ENCODE peak calls at places on chromosomes 2 and 18, in six cellular contexts. One of them, this sample, is unnamed.

GRCh38 chr18:12236934-12237832 is 17.0 kb upstream of the CIDEA start:
- DNase-seq in tibial artery: peak
- DNase-seq in natural killer cell: peak
- DNase-seq in glutamatergic neuron: peak
- DNase-seq in AG10803: peak
- DNase-seq in fibroblast of villous mesenchyme: peak
- DNase-seq in this sample: peak

GRCh38 chr2:163182764-163183354 is 344.3 kb upstream of the KCNH7 start:
- DNase-seq in tibial artery: no peak
- DNase-seq in natural killer cell: no peak
- DNase-seq in glutamatergic neuron: no peak
- DNase-seq in AG10803: peak
- DNase-seq in fibroblast of villous mesenchyme: peak
- DNase-seq in this sample: no peak

GRCh38 chr2:158726906-158727592 is 68.1 kb upstream of the DAPL1 start:
- DNase-seq in tibial artery: no peak
- DNase-seq in natural killer cell: no peak
- DNase-seq in glutamatergic neuron: no peak
- DNase-seq in AG10803: peak
- DNase-seq in fibroblast of villous mesenchyme: peak
- DNase-seq in this sample: no peak

GRCh38 chr2:1701556-1702185 is 42.6 kb downstream of the PXDN start:
- DNase-seq in tibial artery: no peak
- DNase-seq in natural killer cell: no peak
- DNase-seq in glutamatergic neuron: no peak
- DNase-seq in AG10803: no peak
- DNase-seq in fibroblast of villous mesenchyme: no peak
- DNase-seq in this sample: no peak

GRCh38 chr2:140528982-140529381 is 1601.8 kb downstream of the LRP1B start:
- DNase-seq in tibial artery: no peak
- DNase-seq in natural killer cell: no peak
- DNase-seq in glutamatergic neuron: no peak
- DNase-seq in AG10803: no peak
- DNase-seq in fibroblast of villous mesenchyme: no peak
- DNase-seq in this sample: no peak

GRCh38 chr2:178589337-178589736 is 109.1 kb downstream of the PLEKHA3 start:
- DNase-seq in tibial artery: no peak
- DNase-seq in natural killer cell: no peak
- DNase-seq in glutamatergic neuron: no peak
- DNase-seq in AG10803: no peak
- DNase-seq in fibroblast of villous mesenchyme: no peak
- DNase-seq in this sample: no peak

GRCh38 chr2:3628800-3629199 is 29.2 kb upstream of the ALLC start:
- DNase-seq in tibial artery: peak
- DNase-seq in natural killer cell: no peak
- DNase-seq in glutamatergic neuron: peak
- DNase-seq in AG10803: no peak
- DNase-seq in fibroblast of villous mesenchyme: no peak
- DNase-seq in this sample: peak

GRCh38 chr2:80001704-80002103 is 302.8 kb downstream of the LRRTM1 start:
- DNase-seq in tibial artery: no peak
- DNase-seq in natural killer cell: no peak
- DNase-seq in glutamatergic neuron: no peak
- DNase-seq in AG10803: peak
- DNase-seq in fibroblast of villous mesenchyme: peak
- DNase-seq in this sample: no peak

GRCh38 chr2:96097951-96098823 is 18.2 kb downstream of the ADRA2B start:
- DNase-seq in tibial artery: no peak
- DNase-seq in natural killer cell: peak
- DNase-seq in glutamatergic neuron: no peak
- DNase-seq in AG10803: no peak
- DNase-seq in fibroblast of villous mesenchyme: no peak
- DNase-seq in this sample: peak

GRCh38 chr2:240111253-240111652 is 24.9 kb downstream of the COPS9 start:
- DNase-seq in tibial artery: no peak
- DNase-seq in natural killer cell: no peak
- DNase-seq in glutamatergic neuron: no peak
- DNase-seq in AG10803: peak
- DNase-seq in fibroblast of villous mesenchyme: peak
- DNase-seq in this sample: no peak

GRCh38 chr18:50896093-50896492 is 17.2 kb downstream of the ME2 start:
- DNase-seq in tibial artery: no peak
- DNase-seq in natural killer cell: no peak
- DNase-seq in glutamatergic neuron: no peak
- DNase-seq in AG10803: no peak
- DNase-seq in fibroblast of villous mesenchyme: no peak
- DNase-seq in this sample: no peak

GRCh38 chr18:50410894-50411293 is 36.0 kb downstream of the SKA1 start:
- DNase-seq in tibial artery: no peak
- DNase-seq in natural killer cell: no peak
- DNase-seq in glutamatergic neuron: no peak
- DNase-seq in AG10803: peak
- DNase-seq in fibroblast of villous mesenchyme: peak
- DNase-seq in this sample: no peak

GRCh38 chr2:191824403-191824802 is 22.5 kb downstream of the CAVIN2 start:
- DNase-seq in tibial artery: no peak
- DNase-seq in natural killer cell: no peak
- DNase-seq in glutamatergic neuron: no peak
- DNase-seq in AG10803: no peak
- DNase-seq in fibroblast of villous mesenchyme: no peak
- DNase-seq in this sample: no peak

GRCh38 chr2:162333968-162334367 is 10.0 kb upstream of the GCA start:
- DNase-seq in tibial artery: no peak
- DNase-seq in natural killer cell: no peak
- DNase-seq in glutamatergic neuron: no peak
- DNase-seq in AG10803: peak
- DNase-seq in fibroblast of villous mesenchyme: peak
- DNase-seq in this sample: no peak

GRCh38 chr2:196131384-196131861 is 40.0 kb downstream of the STK17B start:
- DNase-seq in tibial artery: no peak
- DNase-seq in natural killer cell: peak
- DNase-seq in glutamatergic neuron: no peak
- DNase-seq in AG10803: peak
- DNase-seq in fibroblast of villous mesenchyme: peak
- DNase-seq in this sample: no peak

GRCh38 chr2:155755481-155755880 is 577.0 kb downstream of the NR4A2 start:
- DNase-seq in tibial artery: no peak
- DNase-seq in natural killer cell: no peak
- DNase-seq in glutamatergic neuron: no peak
- DNase-seq in AG10803: no peak
- DNase-seq in fibroblast of villous mesenchyme: no peak
- DNase-seq in this sample: no peak

GRCh38 chr18:48945953-48946217 is 4.9 kb downstream of the SMAD7 start:
- DNase-seq in tibial artery: no peak
- DNase-seq in natural killer cell: no peak
- DNase-seq in glutamatergic neuron: no peak
- DNase-seq in AG10803: no peak
- DNase-seq in fibroblast of villous mesenchyme: no peak
- DNase-seq in this sample: no peak

GRCh38 chr2:143161982-143162837 is 33.0 kb downstream of the ARHGAP15 start:
- DNase-seq in tibial artery: no peak
- DNase-seq in natural killer cell: no peak
- DNase-seq in glutamatergic neuron: peak
- DNase-seq in AG10803: peak
- DNase-seq in fibroblast of villous mesenchyme: peak
- DNase-seq in this sample: no peak

GRCh38 chr18:48640566-48641270 is 101.9 kb downstream of the CTIF start:
- DNase-seq in tibial artery: peak
- DNase-seq in natural killer cell: no peak
- DNase-seq in glutamatergic neuron: peak
- DNase-seq in AG10803: peak
- DNase-seq in fibroblast of villous mesenchyme: no peak
- DNase-seq in this sample: no peak

GRCh38 chr2:204727368-204727767 is 182.1 kb downstream of the PARD3B start:
- DNase-seq in tibial artery: no peak
- DNase-seq in natural killer cell: no peak
- DNase-seq in glutamatergic neuron: no peak
- DNase-seq in AG10803: no peak
- DNase-seq in fibroblast of villous mesenchyme: no peak
- DNase-seq in this sample: no peak

GRCh38 chr2:28710545-28710944 is 41.1 kb upstream of the PPP1CB start:
- DNase-seq in tibial artery: no peak
- DNase-seq in natural killer cell: no peak
- DNase-seq in glutamatergic neuron: no peak
- DNase-seq in AG10803: no peak
- DNase-seq in fibroblast of villous mesenchyme: no peak
- DNase-seq in this sample: no peak

GRCh38 chr2:128363991-128364390 is 45.3 kb upstream of the HS6ST1 start:
- DNase-seq in tibial artery: peak
- DNase-seq in natural killer cell: no peak
- DNase-seq in glutamatergic neuron: no peak
- DNase-seq in AG10803: no peak
- DNase-seq in fibroblast of villous mesenchyme: no peak
- DNase-seq in this sample: no peak

GRCh38 chr2:218964041-218964771 is 4.7 kb downstream of the CDK5R2 start:
- DNase-seq in tibial artery: peak
- DNase-seq in natural killer cell: no peak
- DNase-seq in glutamatergic neuron: peak
- DNase-seq in AG10803: peak
- DNase-seq in fibroblast of villous mesenchyme: peak
- DNase-seq in this sample: no peak

GRCh38 chr2:137865954-137866540 is 98.2 kb upstream of the HNMT start:
- DNase-seq in tibial artery: no peak
- DNase-seq in natural killer cell: no peak
- DNase-seq in glutamatergic neuron: peak
- DNase-seq in AG10803: peak
- DNase-seq in fibroblast of villous mesenchyme: peak
- DNase-seq in this sample: no peak

GRCh38 chr2:8203354-8203753 is 478.5 kb upstream of the ID2 start:
- DNase-seq in tibial artery: no peak
- DNase-seq in natural killer cell: no peak
- DNase-seq in glutamatergic neuron: no peak
- DNase-seq in AG10803: no peak
- DNase-seq in fibroblast of villous mesenchyme: no peak
- DNase-seq in this sample: no peak

GRCh38 chr2:108916397-108917077 is 72.5 kb downstream of the EDAR start:
- DNase-seq in tibial artery: peak
- DNase-seq in natural killer cell: no peak
- DNase-seq in glutamatergic neuron: no peak
- DNase-seq in AG10803: no peak
- DNase-seq in fibroblast of villous mesenchyme: no peak
- DNase-seq in this sample: no peak

GRCh38 chr18:6624729-6625308 is 104.7 kb upstream of the ARHGAP28 start:
- DNase-seq in tibial artery: no peak
- DNase-seq in natural killer cell: no peak
- DNase-seq in glutamatergic neuron: no peak
- DNase-seq in AG10803: peak
- DNase-seq in fibroblast of villous mesenchyme: no peak
- DNase-seq in this sample: no peak

GRCh38 chr2:120512321-120512710 is 166.4 kb downstream of the INHBB start:
- DNase-seq in tibial artery: no peak
- DNase-seq in natural killer cell: no peak
- DNase-seq in glutamatergic neuron: no peak
- DNase-seq in AG10803: no peak
- DNase-seq in fibroblast of villous mesenchyme: no peak
- DNase-seq in this sample: no peak

GRCh38 chr18:13318644-13319501 is 100.3 kb downstream of the LDLRAD4 start:
- DNase-seq in tibial artery: no peak
- DNase-seq in natural killer cell: no peak
- DNase-seq in glutamatergic neuron: no peak
- DNase-seq in AG10803: peak
- DNase-seq in fibroblast of villous mesenchyme: no peak
- DNase-seq in this sample: no peak

GRCh38 chr2:224008702-224009261 is 30.3 kb downstream of the SERPINE2 start:
- DNase-seq in tibial artery: no peak
- DNase-seq in natural killer cell: no peak
- DNase-seq in glutamatergic neuron: no peak
- DNase-seq in AG10803: peak
- DNase-seq in fibroblast of villous mesenchyme: peak
- DNase-seq in this sample: no peak

GRCh38 chr2:234474654-234475053 is 22.2 kb downstream of the ARL4C start:
- DNase-seq in tibial artery: no peak
- DNase-seq in natural killer cell: no peak
- DNase-seq in glutamatergic neuron: no peak
- DNase-seq in AG10803: no peak
- DNase-seq in fibroblast of villous mesenchyme: no peak
- DNase-seq in this sample: no peak

DNA sequence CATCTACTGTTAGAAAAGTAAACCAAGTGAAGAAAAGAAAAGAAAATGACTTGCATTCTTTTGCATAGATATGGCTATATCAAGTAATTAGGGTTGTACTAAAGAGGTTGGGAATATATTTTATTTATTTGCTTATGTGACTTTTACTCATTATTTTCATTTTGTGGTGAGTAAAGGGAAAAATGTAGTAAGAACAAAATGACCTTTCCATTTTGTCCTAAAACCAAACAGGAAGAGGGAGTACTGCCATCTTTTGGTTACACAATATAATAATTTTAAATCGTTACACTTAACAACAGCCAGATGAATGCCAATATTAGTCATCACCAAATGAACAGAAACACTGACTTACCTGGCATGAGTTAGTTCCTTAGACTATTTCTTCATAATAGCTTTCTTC is 47.3 kb upstream of the NDUFV2 start:
- DNase-seq in tibial artery: no peak
- DNase-seq in natural killer cell: no peak
- DNase-seq in glutamatergic neuron: no peak
- DNase-seq in AG10803: peak
- DNase-seq in fibroblast of villous mesenchyme: peak
- DNase-seq in this sample: no peak
- TF ChIP-seq CTCF in tibial artery: peak
- TF ChIP-seq CTCF in natural killer cell: no peak
- TF ChIP-seq CTCF in glutamatergic neuron: no peak
- TF ChIP-seq CTCF in AG10803: peak
- TF ChIP-seq CTCF in fibroblast of villous mesenchyme: peak
- TF ChIP-seq CTCF in this sample: peak

GRCh38 chr2:33670392-33670937 is 71.4 kb upstream of the FAM98A start:
- DNase-seq in tibial artery: no peak
- DNase-seq in natural killer cell: no peak
- DNase-seq in glutamatergic neuron: no peak
- DNase-seq in AG10803: no peak
- DNase-seq in fibroblast of villous mesenchyme: no peak
- DNase-seq in this sample: no peak
- TF ChIP-seq CTCF in tibial artery: no peak
- TF ChIP-seq CTCF in natural killer cell: no peak
- TF ChIP-seq CTCF in glutamatergic neuron: no peak
- TF ChIP-seq CTCF in AG10803: no peak
- TF ChIP-seq CTCF in fibroblast of villous mesenchyme: no peak
- TF ChIP-seq CTCF in this sample: no peak

DNA sequence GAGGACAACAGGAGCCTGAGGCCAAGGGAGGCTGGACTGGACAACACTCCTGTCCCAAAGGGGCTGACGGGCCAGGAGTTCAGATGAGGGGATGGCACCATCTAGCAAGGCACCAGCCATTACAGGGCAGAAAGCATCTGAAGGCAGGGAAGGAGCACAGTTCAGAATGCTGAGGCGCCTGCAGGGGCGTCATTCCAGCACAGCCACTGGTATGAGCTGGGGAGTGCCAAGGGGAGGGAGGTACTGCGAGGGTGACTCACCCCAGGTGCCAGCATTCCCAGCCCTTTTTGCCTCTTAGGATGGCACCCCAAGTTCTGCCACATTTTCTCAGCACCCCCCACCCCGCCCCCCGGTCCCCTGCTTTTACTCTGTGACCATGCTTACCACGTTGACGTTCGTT is 129.8 kb upstream of the EPAS1 start:
- DNase-seq in tibial artery: no peak
- DNase-seq in natural killer cell: no peak
- DNase-seq in glutamatergic neuron: no peak
- DNase-seq in AG10803: peak
- DNase-seq in fibroblast of villous mesenchyme: no peak
- DNase-seq in this sample: no peak
- TF ChIP-seq CTCF in tibial artery: no peak
- TF ChIP-seq CTCF in natural killer cell: no peak
- TF ChIP-seq CTCF in glutamatergic neuron: no peak
- TF ChIP-seq CTCF in AG10803: no peak
- TF ChIP-seq CTCF in fibroblast of villous mesenchyme: no peak
- TF ChIP-seq CTCF in this sample: no peak

GRCh38 chr2:59932341-59932740 is 621.1 kb downstream of the BCL11A start:
- DNase-seq in tibial artery: no peak
- DNase-seq in natural killer cell: no peak
- DNase-seq in glutamatergic neuron: no peak
- DNase-seq in AG10803: no peak
- DNase-seq in fibroblast of villous mesenchyme: no peak
- DNase-seq in this sample: no peak
- TF ChIP-seq CTCF in tibial artery: no peak
- TF ChIP-seq CTCF in natural killer cell: no peak
- TF ChIP-seq CTCF in glutamatergic neuron: no peak
- TF ChIP-seq CTCF in AG10803: no peak
- TF ChIP-seq CTCF in fibroblast of villous mesenchyme: no peak
- TF ChIP-seq CTCF in this sample: no peak